ENCODE peak calls at places on chromosome 12, in four cellular contexts. G is astrocyte, E is ovary, Y is tibial nerve. W is an unnamed sample.

GRCh38 chr12:94191023-94191422 is 42.6 kb downstream of the PLXNC1 start:
- DNase-seq in G (no peak), E (no peak), Y (no peak), W (no peak)

GRCh38 chr12:111692575-111693210 is 6.8 kb downstream of the ACAD10 start:
- DNase-seq in E (no peak), Y (no peak), G (no peak), W (no peak)

GRCh38 chr12:115667116-115667515 is 610.4 kb downstream of the MED13L start:
- DNase-seq in E (no peak), G (no peak), Y (no peak), W (no peak)

GRCh38 chr12:93483151-93483807 is 16.0 kb downstream of the MRPL42 start:
- DNase-seq in E (no peak), Y (no peak), G (no peak), W (no peak)

GRCh38 chr12:106682594-106683234 is 91.8 kb upstream of the RIC8B start:
- DNase-seq in E (no peak), Y (no peak), G (peak; percentile 7), W (no peak)

GRCh38 chr12:116920939-116921338 is 10.2 kb downstream of the FBXW8 start:
- DNase-seq in G (no peak), Y (no peak), E (no peak), W (no peak)

GRCh38 chr12:69951108-69951507 is 126.1 kb downstream of the MYRFL start:
- DNase-seq in Y (no peak), G (no peak), E (no peak), W (no peak)

GRCh38 chr12:108846320-108846719 is 11.1 kb downstream of the SSH1 start:
- DNase-seq in E (no peak), G (no peak), Y (no peak), W (no peak)

GRCh38 chr12:102376251-102376747 is 104.1 kb downstream of the IGF1 start:
- DNase-seq in E (no peak), G (peak; percentile 25), Y (no peak), W (no peak)

GRCh38 chr12:127487031-127487430 is 779.9 kb upstream of the TMEM132C start:
- DNase-seq in E (no peak), G (peak; percentile 51), Y (no peak), W (no peak)

GRCh38 chr12:95767703-95768102 is 22.9 kb downstream of the NTN4 start:
- DNase-seq in G (no peak), Y (no peak), E (no peak), W (no peak)

GRCh38 chr12:114119316-114119715 is 153.2 kb upstream of the RBM19 start:
- DNase-seq in Y (no peak), G (no peak), E (no peak), W (no peak)

GRCh38 chr12:111505601-111506036 is 93.5 kb downstream of the ATXN2 start:
- DNase-seq in G (no peak), E (no peak), Y (no peak), W (no peak)

GRCh38 chr12:68031881-68032739 is 42.9 kb downstream of the IFNG-AS1 start:
- DNase-seq in E (no peak), G (no peak), Y (no peak), W (no peak)

GRCh38 chr12:6279631-6280030 is 30.9 kb upstream of the PLEKHG6 start:
- DNase-seq in E (no peak), G (no peak), Y (no peak), W (no peak)

GRCh38 chr12:51103977-51104376 is 20.6 kb upstream of the CSRNP2 start:
- DNase-seq in E (no peak), G (no peak), Y (no peak), W (no peak)

GRCh38 chr12:1935700-1936378 is 17.4 kb upstream of the CACNA2D4 start:
- DNase-seq in Y (no peak), E (no peak), G (no peak), W (no peak)

GRCh38 chr12:24078318-24078765 is 128.9 kb upstream of the SOX5 start:
- DNase-seq in Y (no peak), E (no peak), G (peak; percentile 36), W (no peak)

GRCh38 chr12:118980407-118981014 is 830 bp upstream of the SRRM4 start:
- DNase-seq in Y (no peak), G (no peak), E (no peak), W (no peak)

GRCh38 chr12:120247621-120248030 is 17.9 kb downstream of the PXN start:
- DNase-seq in Y (no peak), G (peak; percentile 71), E (no peak), W (no peak)

GRCh38 chr12:93664573-93665138 is 12.5 kb upstream of the CRADD start:
- DNase-seq in E (no peak), Y (no peak), G (peak; percentile 11), W (no peak)

GRCh38 chr12:2891240-2892053 is 756 bp downstream of the TULP3 start:
- DNase-seq in E (peak; percentile 63), Y (peak; percentile 29), G (peak; percentile 55), W (no peak)

GRCh38 chr12:92942905-92943304 is 13.8 kb upstream of the EEA1 start:
- DNase-seq in Y (no peak), G (peak; percentile 93), E (peak; percentile 49), W (no peak)

GRCh38 chr12:111788178-111788654 is 21.5 kb downstream of the ALDH2 start:
- DNase-seq in E (no peak), G (no peak), Y (no peak), W (no peak)

GRCh38 chr12:2383276-2384028 is 330.7 kb downstream of the CACNA1C start:
- DNase-seq in G (no peak), E (no peak), Y (no peak), W (no peak)

GRCh38 chr12:1842905-1843640 is 22.7 kb downstream of the LRTM2 start:
- DNase-seq in E (peak; percentile 5), G (no peak), Y (no peak), W (no peak)

GRCh38 chr12:52296572-52297215 is 5.4 kb upstream of the KRT81 start:
- DNase-seq in E (no peak), G (no peak), Y (no peak), W (no peak)

DNA sequence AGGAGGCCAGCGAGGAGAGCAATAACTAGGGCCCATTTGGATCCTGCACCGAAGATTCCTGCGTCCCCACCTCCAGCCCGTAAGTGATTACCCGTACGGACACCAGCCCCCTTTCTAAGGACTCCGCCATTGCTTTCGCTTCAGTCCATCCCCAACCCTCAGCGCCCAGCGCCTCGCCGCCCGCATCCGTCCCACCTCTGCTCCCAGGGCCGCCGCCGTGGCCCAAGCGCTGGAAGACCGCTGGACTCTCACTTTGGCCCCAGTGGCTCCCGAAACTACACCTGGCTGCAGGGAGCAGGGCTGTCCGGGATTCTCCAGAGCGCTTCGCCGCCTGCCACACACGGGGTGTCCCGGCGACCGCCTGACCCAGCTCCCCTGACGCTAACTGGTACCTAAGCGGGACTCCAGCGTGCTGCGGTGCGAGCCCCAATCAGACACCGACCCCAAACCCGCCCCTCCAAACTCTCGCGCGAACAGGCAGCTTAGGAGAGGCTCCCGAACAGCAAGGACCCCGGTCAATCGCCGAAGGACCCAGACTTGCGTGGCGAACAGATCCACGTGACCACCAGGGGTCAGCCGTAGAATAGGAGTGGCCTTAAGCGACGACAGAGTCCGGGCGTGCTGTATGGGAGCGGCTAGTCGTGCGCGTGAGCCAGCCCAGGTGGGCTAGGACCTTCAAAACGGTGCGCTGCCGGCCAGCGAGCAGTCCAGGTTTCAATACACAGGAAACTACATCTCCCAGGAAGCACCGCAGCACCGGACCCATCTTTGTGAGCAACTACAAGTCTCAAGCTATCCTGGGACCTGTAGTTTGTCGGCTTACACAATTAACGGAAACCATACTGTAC is at the start of gene CNPY2:
- DNase-seq in E (peak; percentile 95), G (peak; percentile 97), Y (peak; percentile 94), W (peak; percentile 77)
- H3K4me3 ChIP-seq in E (peak within 1 kb of the TSS; percentile 88), G (peak within 1 kb of the TSS; percentile 100), Y (peak within 1 kb of the TSS; percentile 86), W (peak within 1 kb of the TSS; percentile 96)

GRCh38 chr12:122887817-122888212 is 8.1 kb downstream of the VPS37B start:
- DNase-seq in G (no peak), E (no peak), Y (no peak), W (no peak)
- H3K4me3 ChIP-seq in G (peak overlapping the region; percentile 11), E (no peak overlapping the region), Y (no peak overlapping the region), W (no peak overlapping the region)

DNA sequence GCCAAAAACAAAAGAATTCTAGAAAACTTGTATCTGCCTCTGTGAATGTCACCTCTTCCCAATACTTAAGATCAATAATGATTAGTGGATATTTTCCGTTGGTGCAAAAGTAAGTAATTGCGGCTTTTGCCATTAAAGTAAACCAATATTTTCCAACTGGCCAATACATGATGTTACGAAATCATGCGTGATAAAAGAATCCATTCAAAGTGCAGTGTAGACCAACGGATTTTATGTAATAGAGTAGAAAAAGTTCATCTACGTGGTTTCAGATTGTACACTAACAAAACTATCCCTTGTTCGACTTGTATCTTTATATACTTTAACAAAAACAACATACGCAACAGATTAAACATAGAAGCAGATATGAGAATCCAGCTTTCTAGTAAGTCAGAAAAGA is 626 bp upstream of the ZNF268 start:
- DNase-seq in Y (no peak), G (no peak), E (no peak), W (no peak)
- H3K4me3 ChIP-seq in Y (no peak overlapping the region), G (no peak overlapping the region), E (no peak overlapping the region), W (no peak overlapping the region)

GRCh38 chr12:14883663-14884062 is 2.0 kb downstream of the MGP start:
- DNase-seq in Y (no peak), G (no peak), E (no peak), W (no peak)
- H3K4me3 ChIP-seq in Y (peak overlapping the region; percentile 18), G (no peak overlapping the region), E (peak overlapping the region; percentile 37), W (no peak overlapping the region)